ENCODE peak calls at places on chromosomes 5 and 9, in seven cellular contexts. E, U, Z, P, V, I and W are unnamed samples.
A peak's percentile ranks its signal among the peaks of the same experiment; 100 is the strongest.

GRCh38 chr9:94802795-94803194 is 76.3 kb downstream of the AOPEP start:
- DNase-seq in E (no peak), U (no peak), Z (no peak), P (no peak), V (no peak), I (no peak), W (no peak)

GRCh38 chr5:68817696-68818695 is 275.8 kb upstream of the SLC30A5 start:
- DNase-seq in E (no peak), U (no peak), Z (no peak), P (no peak), V (no peak), I (no peak), W (no peak)

GRCh38 chr9:136551401-136552116 is 5.7 kb upstream of the NOTCH1 start:
- DNase-seq in E (no peak), U (peak; percentile 49), Z (peak; percentile 74), P (no peak), V (peak; percentile 58), I (peak; percentile 92), W (no peak)

GRCh38 chr5:172731286-172732073 is 39.5 kb downstream of the DUSP1 start:
- DNase-seq in E (no peak), U (peak; percentile 81), Z (no peak), P (no peak), V (peak; percentile 63), I (peak; percentile 93), W (no peak)

GRCh38 chr9:136687721-136688223 is 515 bp upstream of the AGPAT2 start:
- DNase-seq in E (no peak), U (peak; percentile 94), Z (peak; percentile 68), P (no peak), V (no peak), I (peak; percentile 92), W (no peak)

GRCh38 chr9:135614821-135615665 is 24.3 kb downstream of the GLT6D1 start:
- DNase-seq in E (no peak), U (no peak), Z (no peak), P (no peak), V (no peak), I (peak; percentile 72), W (no peak)

GRCh38 chr5:144036476-144036875 is 134.0 kb downstream of the YIPF5 start:
- DNase-seq in E (no peak), U (no peak), Z (no peak), P (no peak), V (no peak), I (no peak), W (no peak)

GRCh38 chr9:34046784-34047379 is 1.8 kb downstream of the UBAP2 start:
- DNase-seq in E (no peak), U (no peak), Z (no peak), P (no peak), V (no peak), I (no peak), W (no peak)

GRCh38 chr5:75496026-75496425 is 15.4 kb downstream of the CERT1 start:
- DNase-seq in E (no peak), U (no peak), Z (no peak), P (no peak), V (no peak), I (no peak), W (no peak)

GRCh38 chr9:121156263-121156731 is 45.4 kb downstream of the RAB14 start:
- DNase-seq in E (no peak), U (no peak), Z (no peak), P (no peak), V (no peak), I (no peak), W (no peak)

GRCh38 chr5:36944607-36945225 is 68.1 kb downstream of the NIPBL start:
- DNase-seq in E (no peak), U (no peak), Z (no peak), P (no peak), V (peak; percentile 74), I (no peak), W (no peak)
- TF ChIP-seq CTCF in E (peak; percentile 68), U (peak; percentile 42), Z (peak; percentile 61), P (peak; percentile 88), V (peak; percentile 66), I (peak; percentile 55), W (peak; percentile 76)

GRCh38 chr5:151743535-151743934 is 14.9 kb downstream of the ATOX1 start:
- DNase-seq in E (no peak), U (no peak), Z (no peak), P (no peak), V (no peak), I (no peak), W (no peak)
- TF ChIP-seq CTCF in E (no peak), U (no peak), Z (no peak), P (no peak), V (no peak), I (no peak), W (no peak)

GRCh38 chr9:1869843-1870242 is 145.3 kb upstream of the SMARCA2 start:
- DNase-seq in E (no peak), U (no peak), Z (no peak), P (peak; percentile 31), V (peak; percentile 29), I (no peak), W (no peak)
- TF ChIP-seq CTCF in E (peak; percentile 33), U (peak; percentile 29), Z (peak; percentile 35), P (peak; percentile 74), V (peak; percentile 25), I (peak; percentile 36), W (peak; percentile 33)

GRCh38 chr5:151890299-151890698 is 34.4 kb downstream of the GLRA1 start:
- DNase-seq in E (no peak), U (no peak), Z (no peak), P (no peak), V (no peak), I (no peak), W (no peak)
- TF ChIP-seq CTCF in E (no peak), U (no peak), Z (no peak), P (no peak), V (no peak), I (no peak), W (no peak)

GRCh38 chr5:164472150-164472549 is 966.7 kb downstream of the MAT2B start:
- DNase-seq in E (no peak), U (no peak), Z (no peak), P (no peak), V (no peak), I (no peak), W (no peak)

GRCh38 chr5:164481270-164481669 is 975.9 kb downstream of the MAT2B start:
- DNase-seq in E (no peak), U (no peak), Z (no peak), P (no peak), V (no peak), I (no peak), W (no peak)

GRCh38 chr5:164475339-164475977 is 970.0 kb downstream of the MAT2B start:
- DNase-seq in E (no peak), U (no peak), Z (no peak), P (no peak), V (peak; percentile 9), I (no peak), W (no peak)
- TF ChIP-seq CTCF in E (no peak), U (peak; percentile 26), Z (no peak), P (no peak), V (peak; percentile 38), I (peak; percentile 59), W (no peak)

GRCh38 chr5:36377192-36377591 is 75.5 kb upstream of the RANBP3L start:
- DNase-seq in E (no peak), U (no peak), Z (no peak), P (no peak), V (no peak), I (no peak), W (no peak)
- TF ChIP-seq CTCF in E (no peak), U (no peak), Z (no peak), P (no peak), V (no peak), I (no peak), W (no peak)

GRCh38 chr5:171340042-171340441 is 31.0 kb downstream of the TLX3 start:
- DNase-seq in E (no peak), U (no peak), Z (no peak), P (no peak), V (no peak), I (no peak), W (no peak)

GRCh38 chr5:171344936-171345608 is 36.0 kb downstream of the TLX3 start:
- DNase-seq in E (no peak), U (no peak), Z (no peak), P (no peak), V (no peak), I (peak; percentile 31), W (no peak)

GRCh38 chr5:171337207-171337562 is 28.1 kb downstream of the TLX3 start:
- DNase-seq in E (no peak), U (no peak), Z (no peak), P (no peak), V (no peak), I (no peak), W (no peak)

GRCh38 chr5:171340491-171340890 is 31.4 kb downstream of the TLX3 start:
- DNase-seq in E (no peak), U (no peak), Z (no peak), P (no peak), V (no peak), I (no peak), W (no peak)

GRCh38 chr5:171342362-171343111 is 33.5 kb downstream of the TLX3 start:
- DNase-seq in E (peak; percentile 7), U (peak; percentile 33), Z (no peak), P (peak; percentile 47), V (peak; percentile 76), I (peak; percentile 33), W (no peak)
- TF ChIP-seq CTCF in E (peak; percentile 43), U (peak; percentile 26), Z (peak; percentile 33), P (peak; percentile 71), V (peak; percentile 84), I (peak; percentile 48), W (peak; percentile 67)

DNA sequence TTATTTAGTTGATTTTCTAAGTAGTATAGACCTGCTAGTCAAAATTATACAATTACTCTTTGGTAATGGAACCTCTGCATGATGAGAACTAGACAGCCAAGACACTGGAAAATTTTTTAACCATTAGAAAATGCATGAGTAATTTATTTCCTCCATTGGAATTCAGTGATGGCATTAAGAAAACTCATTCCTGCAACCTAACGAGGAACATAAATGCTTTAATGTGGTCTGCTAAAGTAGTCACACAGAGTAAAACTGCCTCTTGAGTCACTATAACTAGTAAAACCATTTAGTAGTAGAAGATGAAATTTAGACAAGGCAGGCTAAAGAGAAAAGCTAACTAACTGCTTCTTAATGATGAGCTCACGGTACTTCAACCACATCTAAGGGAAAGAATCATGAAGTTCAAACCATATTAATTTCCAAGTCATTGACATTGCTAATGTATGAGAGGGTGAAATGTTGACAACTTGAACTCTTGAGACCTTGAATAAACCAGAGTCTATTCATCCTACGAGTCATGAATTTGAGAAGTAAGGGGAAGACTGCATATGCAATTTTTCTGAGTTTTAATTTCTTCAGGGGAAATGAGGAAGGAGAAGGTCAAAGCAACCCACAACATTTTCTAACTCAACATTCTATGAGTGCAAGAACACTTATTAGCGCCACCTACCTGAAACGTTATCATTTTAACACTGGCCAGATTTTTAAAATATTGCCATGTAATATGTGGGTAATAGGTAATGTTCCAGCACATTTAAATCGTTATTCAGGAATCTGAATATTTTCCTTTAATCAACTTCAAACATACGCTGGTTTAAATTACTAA is 74.4 kb downstream of the GLIS3 start:
- DNase-seq in E (no peak), U (no peak), Z (no peak), P (no peak), V (peak; percentile 34), I (no peak), W (no peak)
- TF ChIP-seq CTCF in E (no peak), U (no peak), Z (no peak), P (no peak), V (peak; percentile 49), I (no peak), W (no peak)